ENCODE peak calls at places on chromosomes 16 and 17, in five cellular contexts. D, T, E, G and R are unnamed samples.

GRCh38 chr17:75753514-75754377 is 11.2 kb downstream of the GALK1 start:
- DNase-seq in E (peak; percentile 81), G (peak; percentile 87), D (peak; percentile 68), T (no peak), R (peak; percentile 70)

GRCh38 chr16:85718682-85719081 is 29.9 kb upstream of the GINS2 start:
- DNase-seq in T (no peak), G (peak; percentile 44), D (no peak), E (no peak), R (no peak)

GRCh38 chr16:46658925-46659324 is 30.1 kb downstream of the VPS35 start:
- DNase-seq in D (no peak), G (no peak), E (no peak), T (no peak), R (no peak)

GRCh38 chr17:8204761-8205555 is 5.4 kb downstream of the AURKB start:
- DNase-seq in G (no peak), T (no peak), D (no peak), E (no peak), R (no peak)

GRCh38 chr17:69457603-69458002 is 43.1 kb downstream of the MAP2K6 start:
- DNase-seq in E (no peak), G (no peak), D (no peak), T (no peak), R (no peak)

GRCh38 chr16:66309409-66309808 is 57.1 kb upstream of the CDH5 start:
- DNase-seq in T (no peak), G (no peak), E (no peak), D (no peak), R (no peak)

GRCh38 chr17:57672205-57672632 is 72.9 kb downstream of the CCDC182 start:
- DNase-seq in D (peak; percentile 19), E (no peak), T (peak; percentile 47), G (peak; percentile 70), R (no peak)

GRCh38 chr17:7064248-7064647 is 15.8 kb downstream of the CLEC10A start:
- DNase-seq in E (no peak), D (no peak), G (no peak), T (no peak), R (no peak)

GRCh38 chr17:43524945-43525575 is 21.1 kb downstream of the ETV4 start:
- DNase-seq in E (no peak), D (no peak), G (peak; percentile 67), T (no peak), R (no peak)

GRCh38 chr17:40016692-40017000 is 1.4 kb downstream of the CSF3 start:
- DNase-seq in E (no peak), G (no peak), D (no peak), T (no peak), R (no peak)

GRCh38 chr17:34389343-34389742 is 26.3 kb upstream of the CCL1 start:
- DNase-seq in T (no peak), D (no peak), E (no peak), G (no peak), R (no peak)

GRCh38 chr16:82855471-82855870 is 228.7 kb downstream of the CDH13 start:
- DNase-seq in G (peak; percentile 13), T (no peak), D (no peak), E (no peak), R (no peak)

GRCh38 chr17:3961564-3962047 is 2.6 kb downstream of the ATP2A3 start:
- DNase-seq in E (no peak), G (no peak), D (peak; percentile 19), T (no peak), R (no peak)

GRCh38 chr17:74923538-74924249 is 379 bp upstream of the OTOP2 start:
- DNase-seq in G (peak; percentile 78), D (peak; percentile 56), E (peak; percentile 78), T (no peak), R (no peak)

GRCh38 chr16:2710711-2711231 is 9.3 kb downstream of the PRSS27 start:
- DNase-seq in D (no peak), E (no peak), T (no peak), G (no peak), R (no peak)

GRCh38 chr17:5784791-5785190 is 200.5 kb upstream of the NLRP1 start:
- DNase-seq in E (no peak), D (no peak), T (no peak), G (no peak), R (no peak)

GRCh38 chr17:29620271-29620670 is 2.4 kb downstream of the CORO6 start:
- DNase-seq in T (no peak), G (no peak), D (no peak), E (no peak), R (peak; percentile 78)

GRCh38 chr17:42814633-42815399 is 9.3 kb downstream of the BECN1 start:
- DNase-seq in E (no peak), D (no peak), G (no peak), T (peak; percentile 57), R (no peak)

GRCh38 chr16:66927918-66928649 is 2.7 kb upstream of the RRAD start:
- DNase-seq in T (no peak), G (no peak), D (no peak), E (no peak), R (no peak)

GRCh38 chr17:75181110-75181509 is 1.6 kb downstream of the SUMO2 start:
- DNase-seq in E (no peak), G (peak; percentile 16), T (no peak), D (no peak), R (no peak)

GRCh38 chr16:48487287-48487686 is 102.1 kb upstream of the SIAH1 start:
- DNase-seq in T (no peak), D (no peak), E (no peak), G (peak; percentile 36), R (no peak)

GRCh38 chr17:68749742-68750562 is 148.8 kb upstream of the FAM20A start:
- DNase-seq in T (no peak), E (no peak), D (no peak), G (no peak), R (no peak)

GRCh38 chr16:31190818-31191444 is 11.0 kb downstream of the FUS start:
- DNase-seq in D (no peak), T (no peak), G (no peak), E (no peak), R (peak; percentile 23)

GRCh38 chr16:59385953-59386352 is 651.8 kb upstream of the GOT2 start:
- DNase-seq in T (peak; percentile 85), G (peak; percentile 16), E (no peak), D (no peak), R (no peak)

GRCh38 chr16:84768061-84768797 is 51.6 kb upstream of the CRISPLD2 start:
- DNase-seq in D (no peak), G (peak; percentile 26), T (no peak), E (no peak), R (no peak)

GRCh38 chr17:49381033-49381432 is 19.0 kb upstream of the ZNF652 start:
- DNase-seq in G (no peak), T (no peak), D (no peak), E (no peak), R (no peak)

GRCh38 chr16:47386201-47386718 is 74.6 kb downstream of the ITFG1 start:
- DNase-seq in D (no peak), G (no peak), T (no peak), E (no peak), R (no peak)

GRCh38 chr17:1577186-1577585 is 14.6 kb upstream of the PITPNA start:
- DNase-seq in T (peak; percentile 55), G (peak; percentile 97), E (peak; percentile 86), D (no peak), R (peak; percentile 80)

GRCh38 chr17:1576500-1576899 is 13.9 kb upstream of the PITPNA start:
- DNase-seq in G (no peak), D (no peak), E (no peak), T (no peak), R (no peak)

GRCh38 chr17:1574697-1575471 is 12.3 kb upstream of the PITPNA start:
- DNase-seq in E (no peak), T (no peak), G (no peak), D (no peak), R (no peak)

GRCh38 chr17:1580979-1581676 is 18.5 kb upstream of the PITPNA start:
- DNase-seq in T (no peak), D (no peak), E (no peak), G (no peak), R (no peak)

GRCh38 chr17:1577657-1578428 is 15.3 kb upstream of the PITPNA start:
- DNase-seq in E (no peak), T (no peak), G (no peak), D (no peak), R (no peak)
- H3K4me3 ChIP-seq in E (no peak overlapping the region), T (no peak overlapping the region), G (no peak overlapping the region), D (no peak overlapping the region), R (no peak overlapping the region)

GRCh38 chr17:62868008-62868407 is 59.9 kb upstream of the MARCHF10 start:
- DNase-seq in E (no peak), G (no peak), D (no peak), T (no peak), R (no peak)

GRCh38 chr17:62870581-62870964 is 62.5 kb upstream of the MARCHF10 start:
- DNase-seq in D (no peak), G (no peak), T (no peak), E (no peak), R (no peak)

GRCh38 chr17:62875296-62875695 is 67.2 kb upstream of the MARCHF10 start:
- DNase-seq in E (no peak), G (no peak), T (no peak), D (no peak), R (no peak)

GRCh38 chr17:62869885-62870580 is 61.9 kb upstream of the MARCHF10 start:
- DNase-seq in D (no peak), T (peak; percentile 85), G (peak; percentile 40), E (no peak), R (no peak)

GRCh38 chr17:62871291-62871690 is 63.2 kb upstream of the MARCHF10 start:
- DNase-seq in D (no peak), E (no peak), T (no peak), G (no peak), R (no peak)
- H3K4me3 ChIP-seq in D (no peak overlapping the region), E (no peak overlapping the region), T (no peak overlapping the region), G (no peak overlapping the region), R (no peak overlapping the region)

DNA sequence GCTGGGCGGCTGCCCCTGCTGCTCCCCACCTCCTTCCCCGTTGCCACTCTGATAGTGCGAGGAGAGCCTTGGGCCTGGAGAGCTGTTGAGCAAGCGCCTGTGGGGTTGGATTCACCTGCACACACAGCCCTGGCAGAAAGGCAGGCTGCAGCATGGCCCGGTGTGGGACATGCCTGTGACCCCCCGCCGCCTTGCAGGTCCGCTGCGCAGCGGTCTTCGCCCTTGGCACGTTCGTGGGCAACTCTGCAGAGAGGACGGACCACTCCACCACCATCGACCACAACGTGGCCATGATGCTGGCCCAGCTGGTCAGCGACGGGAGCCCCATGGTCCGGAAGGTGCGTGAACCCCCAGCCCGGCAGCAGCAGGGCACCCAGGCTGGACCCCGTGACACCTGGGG is 106.8 kb upstream of the CHMP6 start:
- DNase-seq in D (no peak), G (no peak), T (no peak), E (no peak), R (peak; percentile 66)
- H3K4me3 ChIP-seq in D (no peak overlapping the region), G (no peak overlapping the region), T (no peak overlapping the region), E (no peak overlapping the region), R (no peak overlapping the region)

DNA sequence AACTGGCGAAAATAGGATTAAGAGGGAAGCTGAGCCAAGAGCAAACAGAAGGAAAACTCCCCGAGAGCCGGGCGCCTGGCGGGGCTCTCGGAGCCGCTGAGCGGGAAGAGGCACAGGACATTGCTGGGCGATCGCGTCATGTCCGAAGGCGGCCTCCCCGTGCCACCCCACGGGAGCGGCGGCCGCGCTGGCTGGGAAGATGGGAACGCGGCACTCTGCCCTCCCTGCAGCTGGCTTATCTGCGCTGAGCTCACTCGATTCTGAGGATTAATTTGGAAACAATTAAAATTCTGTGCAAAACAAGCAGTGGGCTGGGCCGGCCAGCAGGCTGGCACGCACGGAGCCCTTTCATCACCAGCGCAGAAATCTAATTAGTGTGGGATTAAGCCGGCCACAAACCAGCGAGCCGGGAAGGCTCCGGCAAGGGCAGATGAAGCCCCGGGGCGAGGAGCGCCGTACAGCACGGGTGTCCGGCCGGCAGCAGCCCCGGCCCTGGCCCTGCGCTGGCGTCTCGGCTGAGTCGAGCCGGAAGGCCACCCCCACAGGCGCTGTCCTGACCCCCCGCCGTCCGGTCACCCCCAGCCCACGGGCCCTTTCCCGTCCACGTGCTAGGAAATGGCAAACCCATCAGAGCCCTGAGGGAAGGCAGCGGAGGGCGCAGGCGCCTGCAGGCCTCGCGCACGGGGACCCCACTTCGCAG is 37.8 kb downstream of the SOX8 start:
- DNase-seq in G (peak; percentile 93), T (no peak), E (peak; percentile 62), D (no peak), R (no peak)
- H3K4me3 ChIP-seq in G (peak overlapping the region; percentile 50), T (peak overlapping the region; percentile 12), E (peak overlapping the region; percentile 48), D (no peak overlapping the region), R (no peak overlapping the region)